ENCODE peak calls at places on chromosomes 11 and 22, in eight cellular contexts. Q is tibial artery, M is mammary epithelial cell, H is suprapubic skin, V is brain microvascular endothelial cell, U is psoas muscle, W is endodermal cell, N is cardiac muscle cell. Z is an unnamed sample.

GRCh38 chr11:22208151-22208858 is 15.4 kb downstream of the ANO5 start:
- DNase-seq in U (no peak), V (no peak), Q (no peak), H (no peak), N (no peak), W (no peak), M (no peak), Z (no peak)

GRCh38 chr11:125210112-125210511 is 45.6 kb downstream of the PKNOX2 start:
- DNase-seq in V (no peak), Q (no peak), H (no peak), U (no peak), N (no peak), W (no peak), M (no peak), Z (no peak)

GRCh38 chr11:33452806-33453205 is 195.6 kb downstream of the HIPK3 start:
- DNase-seq in M (peak; percentile 70), N (no peak), W (no peak), H (no peak), V (peak; percentile 89), U (no peak), Q (no peak), Z (no peak)

GRCh38 chr11:117639601-117640000 is 157.4 kb downstream of the DSCAML1 start:
- DNase-seq in M (no peak), U (no peak), H (no peak), N (no peak), V (no peak), Q (no peak), W (no peak), Z (no peak)

GRCh38 chr22:37172266-37173245 is 15.5 kb downstream of the C1QTNF6 start:
- DNase-seq in V (no peak), Q (no peak), M (no peak), N (no peak), U (no peak), W (peak; percentile 41), H (peak; percentile 52), Z (peak; percentile 42)

GRCh38 chr11:68002943-68003845 is 703 bp downstream of the UNC93B1 start:
- DNase-seq in U (no peak), W (peak; percentile 80), Q (no peak), N (peak; percentile 51), M (peak; percentile 29), H (peak; percentile 85), V (no peak), Z (peak; percentile 93)

GRCh38 chr11:119676461-119677020 is 52.5 kb downstream of the NECTIN1 start:
- DNase-seq in V (peak; percentile 40), H (no peak), N (no peak), U (no peak), Q (no peak), W (no peak), M (no peak), Z (no peak)

GRCh38 chr11:61917357-61918109 is at the start of gene RAB3IL1:
- DNase-seq in W (peak; percentile 82), V (no peak), Q (peak; percentile 74), U (peak; percentile 82), N (peak; percentile 89), H (peak; percentile 86), M (no peak), Z (no peak)

GRCh38 chr11:86676533-86677154 is 4.2 kb upstream of the ME3 start:
- DNase-seq in V (no peak), N (peak; percentile 15), U (no peak), W (peak; percentile 93), M (no peak), Q (no peak), H (no peak), Z (no peak)

GRCh38 chr22:49295465-49295743 is 532.3 kb downstream of the BRD1 start:
- DNase-seq in Q (peak; percentile 8), H (no peak), W (no peak), N (no peak), V (no peak), U (no peak), M (no peak), Z (peak; percentile 23)

GRCh38 chr11:24060125-24060524 is 436.7 kb upstream of the LUZP2 start:
- DNase-seq in H (no peak), M (no peak), V (no peak), U (no peak), N (no peak), Q (no peak), W (no peak), Z (no peak)

GRCh38 chr22:38751422-38752346 is 4.1 kb downstream of the SUN2 start:
- DNase-seq in U (peak; percentile 80), N (no peak), Q (peak; percentile 54), H (no peak), W (no peak), M (peak; percentile 87), V (no peak), Z (peak; percentile 80)

GRCh38 chr11:64874308-64874707 is 4.1 kb downstream of the EHD1 start:
- DNase-seq in M (peak; percentile 90), Q (no peak), V (no peak), H (no peak), U (no peak), W (no peak), N (no peak), Z (no peak)

GRCh38 chr11:79182794-79183193 is 258.0 kb downstream of the TENM4 start:
- DNase-seq in U (no peak), Q (no peak), H (no peak), W (no peak), N (no peak), V (peak; percentile 3), M (peak; percentile 32), Z (no peak)

GRCh38 chr11:23280088-23280487 is 419.8 kb upstream of the CCDC179 start:
- DNase-seq in H (no peak), V (peak; percentile 72), N (no peak), W (no peak), U (no peak), M (no peak), Q (no peak), Z (no peak)

GRCh38 chr22:43956383-43956782 is 1.1 kb downstream of the SAMM50 start:
- DNase-seq in V (no peak), Q (no peak), M (no peak), N (no peak), W (no peak), H (no peak), U (no peak), Z (no peak)

GRCh38 chr11:120546312-120547205 is 35.0 kb downstream of the GRIK4 start:
- DNase-seq in Q (peak; percentile 78), M (peak; percentile 96), H (no peak), N (no peak), V (peak; percentile 94), U (peak; percentile 65), W (peak; percentile 79), Z (peak; percentile 73)

GRCh38 chr22:23054531-23055257 is 15.6 kb upstream of the GNAZ start:
- DNase-seq in Q (peak; percentile 1), V (no peak), H (no peak), N (no peak), M (no peak), U (no peak), W (peak; percentile 27), Z (no peak)

GRCh38 chr11:13030857-13031256 is 21.7 kb downstream of the RASSF10 start:
- DNase-seq in Q (no peak), U (peak; percentile 27), W (no peak), M (no peak), V (no peak), H (no peak), N (peak; percentile 36), Z (peak; percentile 72)

GRCh38 chr11:117748771-117749540 is 48.1 kb downstream of the DSCAML1 start:
- DNase-seq in U (no peak), W (no peak), N (no peak), M (no peak), Q (no peak), V (no peak), H (no peak), Z (no peak)

GRCh38 chr11:59201376-59201775 is 11.4 kb downstream of the MPEG1 start:
- DNase-seq in Q (no peak), W (peak; percentile 67), U (no peak), N (no peak), V (no peak), H (no peak), M (no peak), Z (no peak)
- TF ChIP-seq CTCF in Q (no peak), W (peak; percentile 70), U (no peak), N (peak; percentile 23), V (peak; percentile 30), H (no peak), M (peak; percentile 51), Z (no peak)

DNA sequence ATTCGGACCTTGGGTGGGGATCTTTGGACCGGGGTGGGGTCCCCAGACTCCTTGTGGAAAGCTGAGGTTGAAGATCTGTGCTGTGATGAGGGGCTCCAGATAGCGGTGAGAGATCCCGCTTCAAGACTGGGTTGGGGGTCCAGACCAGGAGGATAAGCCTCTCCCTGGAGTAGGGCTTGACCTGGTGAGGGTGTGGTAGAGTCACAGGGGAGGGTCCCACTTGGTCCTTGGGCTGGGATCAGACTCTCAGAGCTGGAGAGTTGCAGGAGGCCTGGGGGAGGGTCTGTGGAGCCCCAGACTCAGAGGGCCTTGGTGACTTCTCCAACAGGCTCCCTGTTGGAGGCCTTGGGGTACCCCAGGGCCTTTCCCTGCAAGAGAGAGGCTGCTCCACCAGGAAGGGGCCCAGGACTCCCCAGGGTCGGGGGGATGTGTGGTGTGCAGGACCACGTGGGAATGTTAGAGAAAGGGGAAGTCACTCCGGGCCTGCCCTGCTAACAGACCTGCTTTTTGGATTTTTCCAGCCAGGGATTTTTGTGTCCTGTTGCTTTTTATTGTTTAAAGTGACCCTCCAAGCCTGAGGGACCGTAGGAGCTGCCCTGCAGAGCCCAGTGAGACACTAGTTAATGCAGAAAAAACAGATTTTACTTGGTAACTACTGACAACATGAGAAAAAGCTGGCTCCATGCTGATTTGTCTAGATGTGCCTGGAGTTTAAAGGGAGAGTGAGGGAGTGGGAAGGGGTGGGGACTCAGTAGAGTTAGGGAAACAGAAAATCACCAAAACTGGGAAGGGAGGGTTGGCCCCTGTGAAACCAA is 660 bp upstream of the TXNRD2 start:
- DNase-seq in Q (peak; percentile 73), U (no peak), M (no peak), H (no peak), V (peak; percentile 56), W (no peak), N (no peak), Z (no peak)
- H3K4me3 ChIP-seq in Q (peak overlapping the region; percentile 79), U (peak overlapping the region; percentile 94), M (peak overlapping the region; percentile 64), H (peak overlapping the region; percentile 70), V (peak overlapping the region; percentile 79), W (peak overlapping the region; percentile 85), N (peak overlapping the region; percentile 43), Z (peak overlapping the region; percentile 71)

GRCh38 chr11:9601041-9601875 is 27.8 kb downstream of the WEE1 start:
- DNase-seq in W (peak; percentile 86), H (peak; percentile 74), U (peak; percentile 44), Q (peak; percentile 23), M (peak; percentile 42), V (peak; percentile 95), N (no peak), Z (no peak)
- H3K27ac ChIP-seq in W (no peak overlapping the region), H (peak overlapping the region; percentile 49), U (no peak overlapping the region), Q (no peak overlapping the region), M (peak overlapping the region; percentile 80), V (peak overlapping the region; percentile 85), N (no peak overlapping the region), Z (peak overlapping the region; percentile 78)

DNA sequence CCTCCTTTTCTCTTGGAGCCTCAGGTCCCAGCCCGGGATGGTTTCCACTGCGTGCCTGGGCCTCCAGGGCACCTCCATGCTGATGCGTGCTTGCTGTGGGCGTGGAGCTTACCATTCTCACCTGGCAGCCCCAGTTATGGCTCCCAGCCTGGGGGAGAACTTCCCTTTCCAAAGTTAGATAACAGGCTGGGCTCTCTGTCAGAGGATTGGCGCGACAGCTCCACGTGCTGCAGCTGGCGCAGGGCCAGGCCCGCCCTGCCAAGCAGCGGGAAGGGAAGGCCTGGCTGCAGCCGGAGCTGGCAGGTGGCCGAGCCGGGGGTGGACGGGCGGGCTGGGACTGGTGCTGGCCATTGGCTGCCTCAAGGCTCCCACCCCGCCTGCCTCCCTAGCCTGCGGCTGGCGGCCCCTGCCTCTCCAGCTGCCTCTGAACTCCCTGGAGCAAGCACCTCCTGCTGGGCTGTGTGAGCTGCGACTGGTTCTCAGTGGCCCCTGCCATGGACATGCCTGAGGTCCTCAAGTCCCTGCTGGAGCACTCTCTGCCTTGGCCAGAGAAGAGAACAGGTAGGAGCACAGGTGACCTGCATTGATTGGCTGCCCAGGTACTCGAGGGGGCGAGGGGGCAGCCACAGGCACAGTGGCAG is 14.6 kb upstream of the TEF start:
- DNase-seq in N (peak; percentile 70), M (peak; percentile 94), Q (peak; percentile 95), V (peak; percentile 92), W (peak; percentile 83), U (peak; percentile 98), H (peak; percentile 97), Z (peak; percentile 95)
- TF ChIP-seq CTCF in N (peak; percentile 60), M (peak; percentile 26), Q (peak; percentile 40), V (peak; percentile 67), W (no peak), U (peak; percentile 39), H (peak; percentile 20), Z (no peak)